ENCODE peak calls at places on chromosomes 12 and 14, in ten cellular contexts. G, D, A, B, X, P, V, L, R and Z are unnamed samples.

GRCh38 chr12:32471601-32472001 is 72.2 kb downstream of the FGD4 start:
- DNase-seq in G (no peak), D (no peak), A (peak; percentile 3), B (no peak), X (no peak), P (no peak), V (no peak), L (no peak), R (no peak), Z (peak; percentile 20)

GRCh38 chr12:97194551-97194950 is 268.1 kb upstream of the RMST start:
- DNase-seq in G (no peak), D (no peak), A (no peak), B (no peak), X (peak; percentile 61), P (no peak), V (no peak), L (no peak), R (no peak), Z (no peak)

GRCh38 chr12:86774841-86775386 is 518.7 kb upstream of the MGAT4C start:
- DNase-seq in G (no peak), D (no peak), A (peak; percentile 15), B (no peak), X (no peak), P (no peak), V (no peak), L (no peak), R (no peak), Z (no peak)

GRCh38 chr12:47504775-47505446 is 200.9 kb downstream of the RPAP3 start:
- DNase-seq in G (no peak), D (no peak), A (peak; percentile 52), B (no peak), X (no peak), P (peak; percentile 11), V (no peak), L (no peak), R (no peak), Z (no peak)

GRCh38 chr12:62250671-62251608 is 9.3 kb upstream of the USP15 start:
- DNase-seq in G (no peak), D (no peak), A (no peak), B (no peak), X (no peak), P (no peak), V (no peak), L (no peak), R (no peak), Z (peak; percentile 34)

GRCh38 chr12:93944196-93944595 is 204.2 kb upstream of the PLXNC1 start:
- DNase-seq in G (no peak), D (no peak), A (no peak), B (no peak), X (no peak), P (no peak), V (no peak), L (no peak), R (no peak), Z (no peak)

GRCh38 chr12:12018454-12018853 is 52.3 kb upstream of the BCL2L14 start:
- DNase-seq in G (peak; percentile 66), D (no peak), A (peak; percentile 40), B (no peak), X (no peak), P (no peak), V (no peak), L (no peak), R (no peak), Z (no peak)

GRCh38 chr14:93894992-93895391 is 32.2 kb upstream of the FAM181A start:
- DNase-seq in G (peak; percentile 85), D (no peak), A (no peak), B (no peak), X (no peak), P (no peak), V (peak; percentile 24), L (no peak), R (no peak), Z (no peak)

GRCh38 chr12:52190860-52191729 is 719 bp downstream of the KRT80 start:
- DNase-seq in G (no peak), D (no peak), A (peak; percentile 51), B (no peak), X (no peak), P (no peak), V (no peak), L (no peak), R (no peak), Z (no peak)

GRCh38 chr12:31868980-31869379 is 90.2 kb upstream of the RESF1 start:
- DNase-seq in G (peak; percentile 32), D (no peak), A (no peak), B (no peak), X (no peak), P (no peak), V (no peak), L (no peak), R (no peak), Z (no peak)

GRCh38 chr14:28766505-28767238 is at the start of gene FOXG1:
- DNase-seq in G (no peak), D (peak; percentile 61), A (no peak), B (no peak), X (no peak), P (peak; percentile 75), V (no peak), L (no peak), R (no peak), Z (no peak)

GRCh38 chr14:21039059-21039422 is 3.1 kb upstream of the RNASE7 start:
- DNase-seq in G (peak; percentile 49), D (peak; percentile 28), A (no peak), B (peak; percentile 34), X (no peak), P (no peak), V (peak; percentile 91), L (no peak), R (peak; percentile 20), Z (no peak)

GRCh38 chr14:74244115-74244514 is 4.9 kb downstream of the VSX2 start:
- DNase-seq in G (no peak), D (no peak), A (no peak), B (no peak), X (no peak), P (no peak), V (no peak), L (no peak), R (no peak), Z (no peak)
- TF ChIP-seq CTCF in G (no peak), D (no peak), A (peak; percentile 41), B (no peak), X (no peak), P (no peak), V (no peak), L (no peak), R (no peak), Z (no peak)

DNA sequence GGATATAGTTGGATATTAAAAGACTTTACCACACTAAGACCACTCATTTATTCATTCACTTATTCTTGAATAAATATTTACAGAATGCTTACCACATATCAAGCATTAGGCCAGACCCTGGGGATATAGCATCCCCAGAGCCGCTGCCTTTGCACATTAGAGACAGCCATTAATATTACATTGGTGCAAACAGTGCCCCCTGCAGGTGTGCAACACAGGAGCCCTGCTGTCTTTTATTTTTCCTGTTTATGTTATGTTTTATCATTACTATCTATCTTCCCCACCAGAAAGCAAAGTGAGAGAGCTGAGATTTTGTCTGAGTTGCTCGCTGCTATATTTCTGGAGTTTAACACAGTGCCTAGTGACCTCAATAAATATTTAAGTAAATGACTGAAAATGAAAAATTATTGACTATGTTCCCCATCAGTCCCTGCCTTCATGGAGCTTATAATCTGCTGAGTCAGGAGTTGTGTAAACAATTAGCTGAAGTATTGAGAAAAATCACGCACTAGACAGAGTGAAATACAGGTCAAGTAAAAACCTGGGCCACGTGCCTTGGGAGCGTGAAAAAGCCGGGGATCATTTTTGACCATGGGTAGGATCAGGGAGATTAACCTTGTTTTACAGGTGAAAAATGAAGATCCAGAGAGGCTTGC is 301.6 kb downstream of the PCNX1 start:
- DNase-seq in G (no peak), D (no peak), A (no peak), B (no peak), X (no peak), P (no peak), V (no peak), L (no peak), R (no peak), Z (no peak)
- TF ChIP-seq CTCF in G (peak; percentile 30), D (peak; percentile 31), A (peak; percentile 59), B (no peak), X (no peak), P (no peak), V (no peak), L (no peak), R (no peak), Z (no peak)

GRCh38 chr14:97580923-97581495 is 783.8 kb downstream of the VRK1 start:
- DNase-seq in G (no peak), D (peak; percentile 24), A (peak; percentile 20), B (no peak), X (no peak), P (no peak), V (no peak), L (no peak), R (no peak), Z (no peak)

GRCh38 chr14:97578982-97579381 is 781.8 kb downstream of the VRK1 start:
- DNase-seq in G (no peak), D (no peak), A (no peak), B (no peak), X (no peak), P (no peak), V (no peak), L (no peak), R (no peak), Z (no peak)

DNA sequence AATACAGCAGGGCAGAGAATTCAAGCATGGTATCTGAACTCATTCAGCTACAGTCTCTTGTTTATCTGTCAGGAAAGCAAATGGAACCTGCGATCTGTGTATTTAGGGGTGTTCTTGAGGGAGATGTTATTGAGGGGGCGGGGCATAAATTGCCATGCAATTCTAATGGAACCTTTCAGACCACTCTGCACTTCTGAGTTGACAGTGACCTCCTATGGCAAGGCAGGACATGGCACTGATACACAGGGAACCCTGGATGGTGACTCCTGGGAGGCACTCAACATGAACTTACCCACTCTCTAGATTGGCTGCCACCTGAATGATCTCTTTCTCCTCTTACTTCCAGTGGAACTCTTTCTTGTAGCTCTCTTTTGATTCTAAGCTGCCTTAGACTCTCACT is 787.3 kb downstream of the VRK1 start:
- DNase-seq in G (no peak), D (peak; percentile 10), A (no peak), B (no peak), X (no peak), P (no peak), V (no peak), L (no peak), R (no peak), Z (no peak)
- TF ChIP-seq CTCF in G (no peak), D (no peak), A (no peak), B (no peak), X (no peak), P (no peak), V (no peak), L (no peak), R (no peak), Z (no peak)

DNA sequence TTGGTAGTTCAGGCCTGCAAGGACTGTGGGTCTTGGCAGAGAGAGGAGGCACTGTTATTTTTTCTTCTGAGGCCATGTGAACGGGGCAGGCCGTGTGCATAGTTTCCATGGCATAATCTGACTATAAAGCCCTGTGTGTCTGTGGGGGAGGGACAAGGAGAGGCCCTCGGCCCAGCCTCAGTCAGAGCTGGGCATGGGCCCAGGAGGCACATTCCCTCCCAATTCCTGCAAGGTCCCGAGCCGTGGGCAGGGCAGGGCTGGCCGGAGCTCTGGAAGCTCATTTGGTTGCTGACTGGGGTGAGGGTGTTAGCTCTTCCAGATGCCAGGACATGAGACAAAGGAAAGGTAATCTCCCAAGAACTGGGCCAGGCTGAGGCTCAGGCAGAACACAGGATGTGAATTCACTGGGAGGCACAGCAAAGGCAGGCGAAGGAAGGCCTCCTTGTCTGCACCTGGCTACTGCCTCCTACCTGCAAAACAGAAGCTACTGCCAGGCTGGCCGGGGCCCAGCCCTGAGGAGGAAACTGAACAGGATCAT is 22.0 kb upstream of the PLEKHG3 start:
- DNase-seq in G (no peak), D (no peak), A (peak; percentile 72), B (no peak), X (no peak), P (no peak), V (peak; percentile 96), L (no peak), R (peak; percentile 41), Z (no peak)
- TF ChIP-seq CTCF in G (no peak), D (no peak), A (peak; percentile 38), B (no peak), X (peak; percentile 7), P (no peak), V (no peak), L (no peak), R (no peak), Z (no peak)